ENCODE peak calls at places on chromosomes 13 and 19, in five cellular contexts. N is CD8-positive, alpha-beta memory T cell; C is CD8-positive, alpha-beta T cell; V is esophagus muscularis mucosa; E is neuronal stem cell. G is an unnamed sample.

GRCh38 chr13:64910061-64910460 is 2320.1 kb downstream of the PCDH9 start:
- DNase-seq in E (no peak), N (no peak), V (no peak), C (no peak), G (no peak)

GRCh38 chr13:102799544-102800144 is 725 bp downstream of the BIVM start:
- DNase-seq in N (no peak), E (peak; percentile 20), V (no peak), C (no peak), G (peak; percentile 4)

GRCh38 chr19:35641515-35642151 is at the start of gene ETV2:
- DNase-seq in N (peak; percentile 37), E (no peak), C (peak; percentile 16), V (no peak), G (no peak)

GRCh38 chr19:55027472-55028337 is 10.4 kb downstream of the GP6 start:
- DNase-seq in V (no peak), N (no peak), E (no peak), C (no peak), G (no peak)

GRCh38 chr13:36882829-36883390 is 37.1 kb downstream of the SMAD9 start:
- DNase-seq in C (no peak), N (no peak), E (no peak), V (no peak), G (no peak)

GRCh38 chr13:100767192-100767591 is 92.6 kb upstream of the TMTC4 start:
- DNase-seq in N (no peak), C (no peak), V (no peak), E (no peak), G (no peak)

GRCh38 chr13:20788312-20788711 is 14.6 kb upstream of the EEF1AKMT1 start:
- DNase-seq in E (no peak), C (no peak), V (no peak), N (no peak), G (no peak)

GRCh38 chr13:92175330-92175729 is 776.9 kb downstream of the GPC5 start:
- DNase-seq in C (no peak), E (peak; percentile 14), V (no peak), N (no peak), G (no peak)

GRCh38 chr13:110685305-110685704 is 20.6 kb downstream of the CARS2 start:
- DNase-seq in C (no peak), V (no peak), N (no peak), E (no peak), G (no peak)

GRCh38 chr13:98853791-98854191 is 101.3 kb upstream of the SLC15A1 start:
- DNase-seq in V (no peak), C (no peak), N (no peak), E (no peak), G (no peak)

GRCh38 chr13:29081036-29081435 is 260.9 kb downstream of the MTUS2 start:
- DNase-seq in C (no peak), E (no peak), N (no peak), V (no peak), G (no peak)

GRCh38 chr13:36436811-36437210 is 4.5 kb downstream of the CCNA1 start:
- DNase-seq in C (no peak), V (no peak), N (no peak), E (no peak), G (no peak)

GRCh38 chr13:73697166-73697565 is 437.0 kb downstream of the KLF12 start:
- DNase-seq in V (peak; percentile 34), C (no peak), E (no peak), N (no peak), G (no peak)

GRCh38 chr13:46134961-46135522 is 30.2 kb upstream of the CPB2 start:
- DNase-seq in N (no peak), C (no peak), V (no peak), E (no peak), G (no peak)

GRCh38 chr19:48646192-48646911 is 365 bp upstream of the CA11 start:
- DNase-seq in C (peak; percentile 87), E (peak; percentile 91), N (peak; percentile 87), V (no peak), G (peak; percentile 76)

GRCh38 chr13:107865643-107866006 is 349.7 kb downstream of the LIG4 start:
- DNase-seq in E (no peak), V (no peak), N (no peak), C (no peak), G (no peak)

GRCh38 chr19:7533281-7533819 is 2.2 kb upstream of the PNPLA6 start:
- DNase-seq in V (no peak), E (no peak), C (no peak), N (no peak), G (peak; percentile 55)

GRCh38 chr19:49954933-49955332 is 6.0 kb downstream of the SIGLEC11 start:
- DNase-seq in E (no peak), C (no peak), V (no peak), N (no peak), G (no peak)

GRCh38 chr19:17289489-17289888 is 7.8 kb downstream of the ANKLE1 start:
- DNase-seq in E (peak; percentile 69), C (no peak), N (no peak), V (peak; percentile 91), G (peak; percentile 61)

GRCh38 chr19:29478578-29479565 is 46.9 kb upstream of the VSTM2B start:
- DNase-seq in E (peak; percentile 43), V (peak; percentile 57), C (no peak), N (no peak), G (no peak)

GRCh38 chr19:18326772-18327171 is 3.9 kb upstream of the LSM4 start:
- DNase-seq in C (no peak), N (no peak), V (no peak), E (no peak), G (no peak)

GRCh38 chr13:23966691-23967615 is 69.7 kb upstream of the C1QTNF9B start:
- DNase-seq in E (no peak), V (peak; percentile 29), C (no peak), N (no peak), G (no peak)

GRCh38 chr13:72677431-72677830 is 50.0 kb downstream of the MZT1 start:
- DNase-seq in C (no peak), E (no peak), N (no peak), V (no peak), G (no peak)

GRCh38 chr19:39074205-39074692 is 9.9 kb upstream of the ACP7 start:
- DNase-seq in C (no peak), V (no peak), N (no peak), E (no peak), G (no peak)

GRCh38 chr19:29562299-29563297 is 36.8 kb downstream of the VSTM2B start:
- DNase-seq in E (no peak), N (no peak), V (no peak), C (no peak), G (no peak)

GRCh38 chr13:105219636-105220035 is 1315.8 kb downstream of the EFNB2 start:
- DNase-seq in E (no peak), C (no peak), V (no peak), N (no peak), G (no peak)

GRCh38 chr19:53945441-53945840 is 17.3 kb upstream of the CACNG8 start:
- DNase-seq in N (no peak), E (no peak), C (no peak), V (no peak), G (no peak)

GRCh38 chr19:40661616-40662015 is 28.8 kb downstream of the NUMBL start:
- DNase-seq in C (no peak), N (no peak), E (no peak), V (no peak), G (no peak)

GRCh38 chr13:99228737-99229691 is 28.4 kb downstream of the UBAC2 start:
- DNase-seq in C (no peak), V (no peak), E (no peak), N (no peak), G (no peak)

GRCh38 chr19:14410775-14411134 is 8.4 kb downstream of the DDX39A start:
- DNase-seq in C (no peak), N (no peak), V (no peak), E (no peak), G (no peak)
- H3K4me1 ChIP-seq in C (peaks cover 66% of the 10 kb centered on the region), N (peaks cover 73% of the 10 kb centered on the region), V (peaks cover 41% of the 10 kb centered on the region), E (peaks cover 3% of the 10 kb centered on the region), G (peaks cover 5% of the 10 kb centered on the region)

GRCh38 chr13:48070942-48071341 is 24.0 kb downstream of the MED4 start:
- DNase-seq in E (no peak), C (no peak), V (no peak), N (no peak), G (no peak)

GRCh38 chr13:48068952-48069351 is 26.0 kb downstream of the MED4 start:
- DNase-seq in C (no peak), E (no peak), V (no peak), N (no peak), G (no peak)

GRCh38 chr13:48068036-48068435 is 26.9 kb downstream of the MED4 start:
- DNase-seq in C (no peak), E (no peak), V (no peak), N (no peak), G (no peak)

GRCh38 chr13:48072304-48072703 is 22.6 kb downstream of the MED4 start:
- DNase-seq in E (no peak), C (no peak), V (no peak), N (no peak), G (no peak)

DNA sequence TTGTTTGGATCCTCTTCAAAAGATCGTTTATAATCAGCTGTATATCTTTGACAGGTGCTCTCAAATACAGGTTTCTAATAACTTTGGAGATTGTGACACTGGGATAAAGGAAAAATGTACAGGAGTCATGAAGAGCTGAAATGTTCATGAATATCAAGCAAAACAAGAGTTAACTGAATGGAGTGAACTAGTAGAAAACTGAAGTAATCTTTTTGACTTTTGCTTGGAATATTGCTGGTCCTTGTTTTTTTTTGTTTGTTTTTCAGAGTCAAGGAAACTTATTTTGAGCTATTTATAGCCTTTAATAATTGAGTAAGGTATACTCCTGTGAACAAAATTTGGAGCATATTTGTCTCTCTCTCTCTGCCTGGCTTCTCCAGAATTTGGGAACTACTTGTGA is 25.3 kb downstream of the MED4 start:
- DNase-seq in V (no peak), C (no peak), N (no peak), E (no peak), G (no peak)
- H3K9me3 ChIP-seq in V (no peaks in the 10 kb centered on the region), C (no peaks in the 10 kb centered on the region), N (no peaks in the 10 kb centered on the region), E (peaks cover 92% of the 10 kb centered on the region), G (peaks cover 18% of the 10 kb centered on the region)

GRCh38 chr19:41879670-41880328 is 2.7 kb downstream of the CD79A start:
- DNase-seq in V (no peak), E (no peak), C (no peak), N (no peak), G (no peak)

GRCh38 chr19:41876847-41877489 is at the start of gene CD79A:
- DNase-seq in C (no peak), N (no peak), V (no peak), E (no peak), G (no peak)

GRCh38 chr19:41879080-41879479 is 2.0 kb downstream of the CD79A start:
- DNase-seq in E (no peak), V (no peak), C (no peak), N (no peak), G (no peak)

GRCh38 chr19:41877490-41877876 is 404 bp downstream of the CD79A start:
- DNase-seq in E (no peak), V (no peak), N (no peak), C (no peak), G (no peak)

GRCh38 chr19:41877916-41878905 is 1.1 kb downstream of the CD79A start:
- DNase-seq in V (no peak), C (no peak), N (no peak), E (no peak), G (no peak)
- H3K4me3 ChIP-seq in V (no peak overlapping the region), C (peak overlapping the region; percentile 50), N (peak overlapping the region; percentile 49), E (no peak overlapping the region), G (no peak overlapping the region)

DNA sequence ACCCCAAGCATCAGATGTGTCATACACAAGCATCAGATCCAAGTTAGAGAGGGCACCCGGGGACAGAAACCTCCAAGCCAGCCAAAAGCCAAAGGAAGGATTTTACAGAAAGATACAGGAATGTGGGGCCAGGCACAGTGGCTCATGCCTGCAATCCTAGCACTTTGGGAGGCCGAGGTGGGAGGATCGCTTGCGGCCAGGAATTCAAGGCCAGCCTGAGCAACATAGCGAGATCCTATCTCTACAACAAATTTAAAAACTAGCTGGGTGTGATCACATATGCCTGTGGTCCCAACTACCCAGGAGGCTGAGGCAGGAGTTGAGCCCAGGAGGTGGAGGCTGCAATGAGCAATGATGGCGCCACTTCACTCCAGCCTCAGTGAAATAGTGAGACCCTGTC is 1.8 kb upstream of the PVR start:
- DNase-seq in C (no peak), N (no peak), E (no peak), V (no peak), G (no peak)
- H3K4me1 ChIP-seq in C (peaks cover 5% of the 10 kb centered on the region), N (no peaks in the 10 kb centered on the region), E (peaks cover 3% of the 10 kb centered on the region), V (peaks cover 19% of the 10 kb centered on the region), G (peaks cover 23% of the 10 kb centered on the region)